ENCODE peak calls at places on chromosomes 1 and 21, in six cellular contexts. One of them, this sample, is unnamed.

GRCh38 chr1:206634365-206635079 is 814 bp upstream of the DYRK3 start:
- DNase-seq in GM23248: peak
- DNase-seq in AG09319: peak
- DNase-seq in DMS53: peak
- DNase-seq in bronchial epithelial cell: peak
- DNase-seq in neural progenitor cell: peak
- DNase-seq in this sample: peak

GRCh38 chr1:87150143-87150542 is 178.5 kb upstream of the LMO4 start:
- DNase-seq in GM23248: no peak
- DNase-seq in AG09319: no peak
- DNase-seq in DMS53: no peak
- DNase-seq in bronchial epithelial cell: no peak
- DNase-seq in neural progenitor cell: no peak
- DNase-seq in this sample: no peak

GRCh38 chr1:175600721-175601440 is 142.5 kb downstream of the TNR start:
- DNase-seq in GM23248: no peak
- DNase-seq in AG09319: no peak
- DNase-seq in DMS53: no peak
- DNase-seq in bronchial epithelial cell: no peak
- DNase-seq in neural progenitor cell: no peak
- DNase-seq in this sample: no peak

GRCh38 chr1:165900576-165901380 is 73.4 kb downstream of the UCK2 start:
- DNase-seq in GM23248: peak
- DNase-seq in AG09319: no peak
- DNase-seq in DMS53: no peak
- DNase-seq in bronchial epithelial cell: peak
- DNase-seq in neural progenitor cell: no peak
- DNase-seq in this sample: no peak

GRCh38 chr1:11516961-11517635 is 38.1 kb downstream of the DISP3 start:
- DNase-seq in GM23248: no peak
- DNase-seq in AG09319: no peak
- DNase-seq in DMS53: no peak
- DNase-seq in bronchial epithelial cell: no peak
- DNase-seq in neural progenitor cell: no peak
- DNase-seq in this sample: no peak

GRCh38 chr1:98305362-98305761 is 356.2 kb upstream of the SNX7 start:
- DNase-seq in GM23248: no peak
- DNase-seq in AG09319: no peak
- DNase-seq in DMS53: no peak
- DNase-seq in bronchial epithelial cell: no peak
- DNase-seq in neural progenitor cell: no peak
- DNase-seq in this sample: no peak

GRCh38 chr21:33110340-33110715 is 40.4 kb downstream of the OLIG1 start:
- DNase-seq in GM23248: no peak
- DNase-seq in AG09319: no peak
- DNase-seq in DMS53: no peak
- DNase-seq in bronchial epithelial cell: no peak
- DNase-seq in neural progenitor cell: no peak
- DNase-seq in this sample: no peak

GRCh38 chr1:55318111-55318817 is 103.1 kb upstream of the USP24 start:
- DNase-seq in GM23248: no peak
- DNase-seq in AG09319: no peak
- DNase-seq in DMS53: no peak
- DNase-seq in bronchial epithelial cell: no peak
- DNase-seq in neural progenitor cell: no peak
- DNase-seq in this sample: no peak

GRCh38 chr1:11131816-11132215 is 32.1 kb upstream of the EXOSC10 start:
- DNase-seq in GM23248: no peak
- DNase-seq in AG09319: no peak
- DNase-seq in DMS53: no peak
- DNase-seq in bronchial epithelial cell: no peak
- DNase-seq in neural progenitor cell: no peak
- DNase-seq in this sample: no peak

GRCh38 chr1:230392920-230393521 is 33.1 kb downstream of the PGBD5 start:
- DNase-seq in GM23248: no peak
- DNase-seq in AG09319: no peak
- DNase-seq in DMS53: no peak
- DNase-seq in bronchial epithelial cell: no peak
- DNase-seq in neural progenitor cell: no peak
- DNase-seq in this sample: no peak

GRCh38 chr1:226135059-226135651 is 51.4 kb downstream of the ACBD3 start:
- DNase-seq in GM23248: no peak
- DNase-seq in AG09319: no peak
- DNase-seq in DMS53: peak
- DNase-seq in bronchial epithelial cell: peak
- DNase-seq in neural progenitor cell: no peak
- DNase-seq in this sample: no peak

GRCh38 chr21:38861006-38861405 is 55.3 kb downstream of the ETS2 start:
- DNase-seq in GM23248: no peak
- DNase-seq in AG09319: no peak
- DNase-seq in DMS53: no peak
- DNase-seq in bronchial epithelial cell: no peak
- DNase-seq in neural progenitor cell: no peak
- DNase-seq in this sample: no peak

GRCh38 chr21:36323032-36323431 is 3.0 kb downstream of the MORC3 start:
- DNase-seq in GM23248: peak
- DNase-seq in AG09319: no peak
- DNase-seq in DMS53: no peak
- DNase-seq in bronchial epithelial cell: peak
- DNase-seq in neural progenitor cell: no peak
- DNase-seq in this sample: no peak

GRCh38 chr1:34787461-34788420 is 5.1 kb upstream of the GJA4 start:
- DNase-seq in GM23248: peak
- DNase-seq in AG09319: no peak
- DNase-seq in DMS53: peak
- DNase-seq in bronchial epithelial cell: peak
- DNase-seq in neural progenitor cell: peak
- DNase-seq in this sample: no peak

GRCh38 chr1:236064674-236065508 is at the start of gene NID1:
- DNase-seq in GM23248: peak
- DNase-seq in AG09319: peak
- DNase-seq in DMS53: peak
- DNase-seq in bronchial epithelial cell: no peak
- DNase-seq in neural progenitor cell: peak
- DNase-seq in this sample: peak